ENCODE peak calls at places on chromosomes 16 and 17, in nine cellular contexts. V is testis, N is lower lobe of right lung, L is HCT116, W is heart right ventricle, J is lung, T is pancreas, Q is left ventricle myocardium inferior, R is cardiac muscle cell. H is an unnamed sample. For H3K4me1, the result is how much of the 10 kb centered on the place peaks cover.

GRCh38 chr17:82930043-82930923 is 90.5 kb upstream of the ZNF750 start:
- DNase-seq in V (no peak), N (peak), L (no peak), W (no peak), J (no peak), T (peak), Q (peak), R (no peak), H (no peak)

GRCh38 chr17:81665205-81666091 is 957 bp downstream of the OXLD1 start:
- DNase-seq in V (no peak), N (peak), L (no peak), W (no peak), J (no peak), T (no peak), Q (no peak), R (no peak), H (no peak)

GRCh38 chr16:6643083-6643686 is 689.5 kb upstream of the RBFOX1 start:
- DNase-seq in V (peak), N (no peak), L (no peak), W (no peak), J (no peak), T (no peak), Q (no peak), R (peak), H (no peak)

GRCh38 chr16:1902547-1903219 is 15.5 kb downstream of the HS3ST6 start:
- DNase-seq in V (no peak), N (no peak), L (no peak), W (no peak), J (no peak), T (no peak), Q (no peak), R (no peak), H (no peak)

GRCh38 chr16:28543072-28543471 is 4.3 kb upstream of the NUPR1 start:
- DNase-seq in V (peak), N (peak), L (no peak), W (no peak), J (no peak), T (no peak), Q (no peak), R (no peak), H (no peak)

GRCh38 chr17:67461228-67461780 is 84.2 kb downstream of the PITPNC1 start:
- DNase-seq in V (no peak), N (no peak), L (no peak), W (no peak), J (no peak), T (no peak), Q (no peak), R (no peak), H (no peak)

GRCh38 chr17:13477180-13477611 is 124.5 kb downstream of the HS3ST3A1 start:
- DNase-seq in V (no peak), N (no peak), L (no peak), W (no peak), J (no peak), T (no peak), Q (no peak), R (no peak), H (no peak)

GRCh38 chr17:83096401-83097220 is 17.2 kb downstream of the METRNL start:
- DNase-seq in V (no peak), N (peak), L (no peak), W (no peak), J (no peak), T (no peak), Q (no peak), R (no peak), H (no peak)

GRCh38 chr16:84144301-84144858 is 597 bp downstream of the HSDL1 start:
- DNase-seq in V (peak), N (peak), L (no peak), W (peak), J (peak), T (peak), Q (peak), R (peak), H (peak)

GRCh38 chr17:20935740-20936139 is 107.1 kb downstream of the USP22 start:
- DNase-seq in V (no peak), N (no peak), L (no peak), W (no peak), J (no peak), T (no peak), Q (no peak), R (no peak), H (no peak)

GRCh38 chr17:37283414-37283961 is 92.3 kb upstream of the C17orf78 start:
- DNase-seq in V (no peak), N (no peak), L (no peak), W (no peak), J (no peak), T (no peak), Q (no peak), R (no peak), H (no peak)

GRCh38 chr17:73391331-73392265 is 79.8 kb upstream of the CDC42EP4 start:
- DNase-seq in V (no peak), N (peak), L (no peak), W (no peak), J (no peak), T (no peak), Q (no peak), R (no peak), H (no peak)

GRCh38 chr16:1554826-1555445 is 21.5 kb downstream of the TMEM204 start:
- DNase-seq in V (no peak), N (no peak), L (no peak), W (no peak), J (no peak), T (no peak), Q (no peak), R (no peak), H (no peak)

GRCh38 chr16:87076950-87077749 is 240.0 kb downstream of the C16orf95 start:
- DNase-seq in V (no peak), N (peak), L (peak), W (peak), J (peak), T (peak), Q (peak), R (peak), H (no peak)

GRCh38 chr17:63150994-63151464 is 185.0 kb downstream of the TANC2 start:
- DNase-seq in V (no peak), N (no peak), L (no peak), W (no peak), J (no peak), T (no peak), Q (no peak), R (peak), H (no peak)

GRCh38 chr16:73545713-73546112 is 497.8 kb upstream of the ZFHX3 start:
- DNase-seq in V (no peak), N (no peak), L (no peak), W (no peak), J (no peak), T (no peak), Q (no peak), R (no peak), H (no peak)

GRCh38 chr16:48919791-48920190 is 309.8 kb upstream of the N4BP1 start:
- DNase-seq in V (no peak), N (no peak), L (no peak), W (no peak), J (no peak), T (no peak), Q (no peak), R (no peak), H (no peak)
- TF ChIP-seq CTCF in V (no peak), N (no peak), L (no peak), W (no peak), J (no peak), T (no peak), Q (no peak), R (no peak), H (no peak)

DNA sequence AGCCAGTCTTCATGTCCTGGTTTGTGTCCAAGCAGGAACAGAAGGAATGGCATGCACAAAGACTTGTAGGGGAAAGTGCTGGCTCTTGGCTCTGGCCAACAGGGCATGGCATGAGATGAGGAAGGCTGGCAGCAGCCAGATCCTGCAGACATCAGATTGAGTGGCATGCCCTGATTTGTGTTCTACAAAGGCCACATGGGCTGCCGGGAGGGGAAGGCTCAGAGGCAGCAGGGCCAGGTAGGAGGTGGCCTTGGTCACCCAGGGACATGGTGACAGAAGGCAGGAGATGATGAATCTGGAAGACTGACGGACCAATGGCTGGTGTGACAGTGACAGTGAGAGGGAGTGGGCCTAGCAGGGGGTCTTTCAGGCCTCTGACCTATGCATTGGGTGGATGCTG is 33.7 kb downstream of the SMPD3 start:
- DNase-seq in V (no peak), N (no peak), L (no peak), W (no peak), J (no peak), T (no peak), Q (no peak), R (no peak), H (no peak)
- H3K27ac ChIP-seq in V (no peak), N (no peak), L (no peak), W (no peak), J (no peak), T (peak), Q (no peak), R (no peak), H (no peak)

DNA sequence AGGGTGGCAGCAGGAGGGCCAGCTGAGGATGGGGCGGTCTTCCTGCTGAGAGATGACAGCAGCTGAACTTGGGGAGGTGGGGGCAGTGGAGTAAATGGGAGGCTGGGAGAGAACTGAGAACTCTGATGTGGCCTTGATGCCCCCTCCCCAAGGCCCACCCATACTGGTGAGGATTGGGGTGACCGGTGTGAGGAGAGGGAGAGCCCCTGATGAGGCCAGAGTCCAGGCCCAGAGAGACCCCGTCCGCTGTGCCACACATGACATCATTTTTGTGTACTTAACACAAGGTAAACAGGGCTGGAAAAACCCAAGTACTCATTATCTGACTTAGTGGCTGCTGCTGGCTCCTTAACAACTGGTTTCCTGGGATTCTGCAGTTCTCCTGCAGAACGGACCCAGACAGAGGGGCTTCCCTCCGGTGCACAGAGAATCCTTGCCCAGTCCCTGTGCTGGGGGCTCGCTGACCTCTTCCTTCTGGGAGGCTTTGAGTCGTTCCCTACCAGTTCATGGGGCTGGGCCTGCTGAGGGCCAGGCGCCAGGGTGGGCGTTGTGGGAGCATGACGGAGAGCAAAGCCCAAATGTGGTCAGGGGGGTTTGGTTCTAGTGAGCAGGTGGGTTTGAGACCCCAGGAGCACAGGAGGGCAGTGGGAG is 207.6 kb downstream of the RAB11FIP4 start:
- DNase-seq in V (no peak), N (no peak), L (no peak), W (no peak), J (no peak), T (no peak), Q (no peak), R (no peak), H (no peak)
- H3K4me1 ChIP-seq in V (under half), N (under half), L (under half), W (under half), J (under half), T (under half), Q (under half), R (under half), H (under half)

DNA sequence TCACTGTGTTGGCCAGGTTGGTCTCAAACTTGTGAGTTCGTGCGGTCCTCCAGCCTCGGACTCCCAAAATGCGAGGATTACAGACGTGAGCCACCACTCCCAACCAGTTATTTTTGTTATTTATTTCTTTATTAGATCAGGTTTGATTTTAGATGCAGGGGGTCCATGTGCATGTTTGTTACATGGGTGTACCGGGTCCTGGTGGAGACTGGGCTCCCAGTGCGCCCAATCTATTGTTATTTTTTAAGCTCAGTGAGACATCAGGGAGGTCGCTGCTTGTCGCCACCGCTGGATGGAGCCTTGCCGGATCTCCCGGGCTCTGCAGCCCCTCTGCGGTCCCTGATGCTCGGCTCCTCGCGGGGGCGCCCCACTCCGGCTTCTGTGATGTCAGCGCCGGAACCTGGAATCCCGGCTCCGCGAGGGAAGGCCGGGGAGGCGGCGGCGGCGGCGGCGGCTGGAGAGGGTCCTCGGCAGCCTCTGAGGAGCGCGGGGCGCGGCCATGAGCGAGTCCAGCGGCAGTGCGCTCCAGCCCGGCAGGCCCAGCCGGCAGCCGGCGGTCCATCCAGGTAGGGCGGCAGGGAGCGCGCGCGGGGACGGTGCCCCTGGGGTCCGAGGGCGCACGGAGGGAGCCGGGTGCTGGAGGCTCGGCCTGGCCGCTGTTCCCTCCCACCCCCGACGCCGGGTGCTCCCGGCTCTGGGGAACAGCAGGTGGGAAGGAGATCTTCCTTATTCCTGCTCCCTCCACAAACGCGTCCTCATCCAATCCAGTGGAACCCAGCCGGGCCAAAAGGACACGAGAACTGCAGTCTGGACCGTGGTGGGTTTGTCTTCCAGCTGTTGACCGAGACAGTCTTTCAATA is at the start of gene TMC7:
- DNase-seq in V (peak), N (peak), L (peak), W (peak), J (peak), T (peak), Q (peak), R (peak), H (peak)
- TF ChIP-seq CTCF in V (peak), N (peak), L (peak), W (peak), J (peak), T (no peak), Q (peak), R (peak), H (peak)

H was measured in heart left ventricle.